ENCODE peak calls at places on chromosomes 1 and 21, in ten cellular contexts. Y, K, U, B, J, S, P, H, M and G are unnamed samples.

GRCh38 chr1:6859415-6860343 is 74.4 kb downstream of the CAMTA1 start:
- DNase-seq in Y (peak; percentile 98), K (no peak), U (no peak), B (peak; percentile 95), J (no peak), S (no peak), P (peak; percentile 83), H (no peak), M (peak; percentile 97), G (peak; percentile 84)

GRCh38 chr1:18898567-18898966 is 3.8 kb downstream of the ALDH4A1 start:
- DNase-seq in Y (no peak), K (no peak), U (no peak), B (no peak), J (no peak), S (no peak), P (no peak), H (no peak), M (no peak), G (no peak)

GRCh38 chr1:62800825-62801306 is 16.9 kb downstream of the ATG4C start:
- DNase-seq in Y (no peak), K (no peak), U (no peak), B (no peak), J (no peak), S (no peak), P (no peak), H (peak; percentile 18), M (peak; percentile 60), G (no peak)

GRCh38 chr1:31704261-31705079 is 653 bp upstream of the COL16A1 start:
- DNase-seq in Y (peak; percentile 92), K (peak; percentile 19), U (no peak), B (peak; percentile 72), J (no peak), S (no peak), P (no peak), H (no peak), M (peak; percentile 65), G (no peak)

GRCh38 chr1:232538224-232538942 is 91.5 kb downstream of the SIPA1L2 start:
- DNase-seq in Y (peak; percentile 77), K (peak; percentile 86), U (no peak), B (peak; percentile 49), J (peak; percentile 41), S (no peak), P (peak; percentile 6), H (no peak), M (peak; percentile 78), G (peak; percentile 94)

GRCh38 chr1:209850342-209850979 is 22.7 kb downstream of the UTP25 start:
- DNase-seq in Y (peak; percentile 87), K (peak; percentile 64), U (no peak), B (peak; percentile 82), J (peak; percentile 27), S (no peak), P (peak; percentile 53), H (peak; percentile 16), M (peak; percentile 77), G (peak; percentile 83)

GRCh38 chr1:172638885-172639831 is 19.7 kb upstream of the FASLG start:
- DNase-seq in Y (peak; percentile 96), K (no peak), U (peak; percentile 80), B (peak; percentile 70), J (no peak), S (peak; percentile 35), P (peak; percentile 88), H (peak; percentile 93), M (peak; percentile 95), G (peak; percentile 97)

GRCh38 chr1:79848316-79848715 is 841.8 kb upstream of the ADGRL4 start:
- DNase-seq in Y (no peak), K (no peak), U (no peak), B (no peak), J (no peak), S (no peak), P (no peak), H (no peak), M (no peak), G (no peak)

GRCh38 chr1:89687254-89687653 is 54.3 kb downstream of the LRRC8C start:
- DNase-seq in Y (peak; percentile 52), K (no peak), U (no peak), B (no peak), J (no peak), S (no peak), P (no peak), H (no peak), M (peak; percentile 18), G (no peak)

GRCh38 chr1:2547210-2548067 is 8.7 kb upstream of the TNFRSF14 start:
- DNase-seq in Y (no peak), K (no peak), U (no peak), B (no peak), J (no peak), S (peak; percentile 32), P (peak; percentile 53), H (peak; percentile 82), M (no peak), G (peak; percentile 18)

GRCh38 chr1:96464159-96464558 is 257.4 kb upstream of the PTBP2 start:
- DNase-seq in Y (no peak), K (peak; percentile 14), U (no peak), B (no peak), J (no peak), S (no peak), P (no peak), H (no peak), M (no peak), G (no peak)

GRCh38 chr1:48726557-48726956 is 50.1 kb downstream of the BEND5 start:
- DNase-seq in Y (no peak), K (no peak), U (no peak), B (no peak), J (no peak), S (no peak), P (no peak), H (no peak), M (no peak), G (no peak)

GRCh38 chr1:184283999-184284398 is 102.8 kb upstream of the C1orf21 start:
- DNase-seq in Y (peak; percentile 45), K (peak; percentile 8), U (no peak), B (peak; percentile 75), J (no peak), S (no peak), P (no peak), H (no peak), M (peak; percentile 58), G (no peak)

GRCh38 chr1:173101589-173101988 is 50.8 kb upstream of the TNFSF18 start:
- DNase-seq in Y (no peak), K (no peak), U (no peak), B (no peak), J (no peak), S (no peak), P (no peak), H (no peak), M (no peak), G (no peak)

GRCh38 chr1:112544011-112544688 is 35.4 kb downstream of the WNT2B start:
- DNase-seq in Y (peak; percentile 93), K (no peak), U (no peak), B (peak; percentile 92), J (no peak), S (no peak), P (peak; percentile 98), H (no peak), M (peak; percentile 93), G (peak; percentile 94)

GRCh38 chr1:225480825-225481434 is 53.1 kb upstream of the LBR start:
- DNase-seq in Y (peak; percentile 30), K (peak; percentile 77), U (no peak), B (peak; percentile 43), J (peak; percentile 84), S (peak; percentile 32), P (no peak), H (peak; percentile 32), M (peak; percentile 31), G (peak; percentile 57)

GRCh38 chr1:94983343-94983742 is 56.4 kb upstream of the CNN3 start:
- DNase-seq in Y (peak; percentile 94), K (no peak), U (no peak), B (peak; percentile 71), J (no peak), S (no peak), P (peak; percentile 41), H (no peak), M (peak; percentile 83), G (peak; percentile 57)

GRCh38 chr21:34186119-34186719 is 112.8 kb downstream of the MRPS6 start:
- DNase-seq in Y (no peak), K (peak; percentile 34), U (no peak), B (peak; percentile 16), J (no peak), S (no peak), P (no peak), H (no peak), M (no peak), G (no peak)

GRCh38 chr21:32333953-32334673 is 35.5 kb downstream of the MRAP start:
- DNase-seq in Y (no peak), K (no peak), U (no peak), B (no peak), J (no peak), S (no peak), P (no peak), H (no peak), M (no peak), G (no peak)

GRCh38 chr1:81706650-81707435 is 93.9 kb upstream of the ADGRL2 start:
- DNase-seq in Y (peak; percentile 85), K (no peak), U (no peak), B (peak; percentile 55), J (no peak), S (no peak), P (peak; percentile 15), H (no peak), M (peak; percentile 76), G (no peak)

GRCh38 chr1:92804721-92805169 is 19.8 kb upstream of the EVI5 start:
- DNase-seq in Y (peak; percentile 87), K (peak; percentile 67), U (no peak), B (peak; percentile 99), J (no peak), S (no peak), P (peak; percentile 69), H (peak; percentile 80), M (peak; percentile 98), G (peak; percentile 90)

GRCh38 chr1:199046618-199047017 is 407.8 kb downstream of the PTPRC start:
- DNase-seq in Y (peak; percentile 3), K (no peak), U (no peak), B (peak; percentile 21), J (no peak), S (no peak), P (no peak), H (no peak), M (no peak), G (no peak)

GRCh38 chr1:50427086-50427817 is 4.0 kb upstream of the DMRTA2 start:
- DNase-seq in Y (no peak), K (peak; percentile 48), U (no peak), B (no peak), J (no peak), S (no peak), P (no peak), H (no peak), M (no peak), G (no peak)

GRCh38 chr1:206631085-206631509 is 4.2 kb upstream of the DYRK3 start:
- DNase-seq in Y (peak; percentile 96), K (peak; percentile 92), U (no peak), B (peak; percentile 96), J (peak; percentile 33), S (no peak), P (peak; percentile 79), H (peak; percentile 37), M (peak; percentile 74), G (peak; percentile 81)

GRCh38 chr21:26550357-26550756 is 22.7 kb downstream of the CYYR1 start:
- DNase-seq in Y (no peak), K (peak; percentile 87), U (no peak), B (peak; percentile 6), J (no peak), S (no peak), P (no peak), H (no peak), M (no peak), G (no peak)